ENCODE peak calls at places on chromosomes 2 and 18, in six cellular contexts. N is fibroblast of lung, R is brain microvascular endothelial cell, H is cardiac muscle cell, K is GM12864, C is RWPE2. Q is an unnamed sample.

GRCh38 chr2:153221506-153221905 is 257.1 kb downstream of the RPRM start:
- DNase-seq in C (no peak), K (no peak), R (no peak), N (no peak), H (no peak), Q (no peak)

GRCh38 chr2:10355471-10356458 is 53.1 kb downstream of the HPCAL1 start:
- DNase-seq in K (no peak), H (no peak), R (no peak), N (no peak), C (no peak), Q (no peak)

GRCh38 chr18:45133246-45133645 is 452.6 kb downstream of the SETBP1 start:
- DNase-seq in R (no peak), H (no peak), N (peak), C (no peak), K (no peak), Q (no peak)

GRCh38 chr2:29000481-29000880 is 19.4 kb downstream of the TOGARAM2 start:
- DNase-seq in C (peak), N (no peak), K (peak), H (no peak), R (no peak), Q (no peak)

GRCh38 chr2:62143696-62144095 is 52.2 kb upstream of the B3GNT2 start:
- DNase-seq in K (no peak), N (no peak), R (no peak), H (no peak), C (no peak), Q (no peak)

GRCh38 chr2:233059547-233059796 is 670 bp upstream of the INPP5D start:
- DNase-seq in C (no peak), H (no peak), K (no peak), N (no peak), R (no peak), Q (no peak)

GRCh38 chr2:133579295-133579694 is 11.0 kb upstream of the NCKAP5 start:
- DNase-seq in C (peak), R (peak), N (peak), K (no peak), H (peak), Q (no peak)

GRCh38 chr2:46257476-46257875 is 39.7 kb upstream of the EPAS1 start:
- DNase-seq in R (peak), C (no peak), K (no peak), H (peak), N (peak), Q (no peak)

GRCh38 chr18:63578357-63578958 is 8.7 kb upstream of the SERPINB13 start:
- DNase-seq in H (peak), N (peak), C (no peak), R (peak), K (peak), Q (peak)

GRCh38 chr2:73020657-73021370 is 50.7 kb downstream of the SFXN5 start:
- DNase-seq in C (no peak), N (peak), R (peak), K (no peak), H (peak), Q (no peak)

GRCh38 chr18:11995445-11996189 is 14.3 kb downstream of the IMPA2 start:
- DNase-seq in K (peak), N (peak), H (peak), R (peak), C (no peak), Q (peak)

GRCh38 chr2:127569274-127570065 is 34.0 kb downstream of the MYO7B start:
- DNase-seq in K (no peak), R (peak), N (peak), C (no peak), H (peak), Q (no peak)

GRCh38 chr18:34493099-34493544 is 217.0 kb upstream of the DTNA start:
- DNase-seq in K (no peak), C (peak), R (peak), H (peak), N (peak), Q (peak)

GRCh38 chr18:9539283-9539682 is 64.0 kb downstream of the RALBP1 start:
- DNase-seq in N (peak), H (no peak), R (peak), C (no peak), K (no peak), Q (no peak)

GRCh38 chr2:15671842-15672815 is 80.5 kb downstream of the DDX1 start:
- DNase-seq in N (no peak), C (no peak), H (no peak), R (no peak), K (no peak), Q (no peak)

GRCh38 chr2:181742908-181743722 is 62.8 kb upstream of the NEUROD1 start:
- DNase-seq in H (peak), R (peak), C (no peak), K (peak), N (peak), Q (peak)

DNA sequence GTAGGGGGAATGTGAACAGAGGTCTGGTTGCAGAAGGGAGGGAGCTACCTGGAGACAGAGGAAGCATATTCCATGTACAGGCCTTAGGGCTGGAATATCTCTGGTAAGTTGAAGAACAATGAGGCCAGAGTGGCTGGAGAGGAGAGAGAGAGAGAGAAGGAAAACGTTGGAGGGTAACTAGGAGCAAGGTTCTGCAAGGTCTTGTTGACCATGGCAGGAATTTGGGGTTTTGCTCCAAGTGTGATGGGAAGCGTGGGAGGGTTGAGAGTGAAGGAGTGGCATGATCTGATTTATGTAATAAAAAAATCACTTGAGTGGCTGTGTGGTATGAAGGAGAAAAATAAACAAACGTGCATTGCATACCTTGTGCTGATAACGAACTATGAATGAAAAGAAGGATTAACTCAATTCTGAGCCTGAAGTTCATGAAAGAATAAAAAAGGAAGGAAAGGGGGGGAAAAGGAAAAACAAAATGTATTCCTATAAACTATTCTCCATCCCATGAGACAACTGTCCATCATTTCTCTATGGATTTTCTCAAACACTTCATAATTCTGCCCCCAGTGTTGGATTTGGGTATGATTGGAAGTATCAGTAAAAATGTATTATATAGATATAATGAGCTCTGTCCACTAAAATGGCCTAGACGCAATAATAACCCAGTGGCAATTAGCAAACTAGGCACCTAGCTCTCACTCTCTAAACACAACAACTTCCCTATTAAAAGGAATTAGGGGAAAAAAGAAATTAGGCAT is 59.7 kb upstream of the PMAIP1 start:
- DNase-seq in K (no peak), C (no peak), H (no peak), N (no peak), R (no peak), Q (no peak)
- TF ChIP-seq CTCF in K (peak), C (peak), H (peak), N (peak), R (peak), Q (peak)

DNA sequence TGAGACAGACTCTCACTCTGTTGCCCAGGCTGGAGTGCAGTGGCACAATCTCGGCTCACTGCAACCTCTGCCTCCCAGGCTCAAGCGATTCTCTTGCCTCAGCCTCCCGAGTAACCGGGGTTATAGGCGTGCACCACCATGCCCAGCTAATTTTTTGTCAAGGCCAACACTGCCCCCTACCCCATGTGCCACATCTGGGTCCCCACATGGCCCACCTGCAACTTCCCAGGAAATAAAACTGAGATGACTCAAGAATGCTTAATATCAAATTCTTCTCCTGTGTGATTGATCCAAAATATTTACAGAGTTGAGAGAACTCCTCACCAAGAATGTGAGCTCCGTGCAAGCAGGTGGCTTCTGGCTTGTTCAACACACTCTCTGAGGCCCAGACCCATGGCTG is 9.1 kb downstream of the AP1S3 start:
- DNase-seq in H (no peak), N (no peak), R (no peak), K (no peak), C (no peak), Q (no peak)
- TF ChIP-seq CTCF in H (no peak), N (no peak), R (no peak), K (no peak), C (no peak), Q (no peak)

DNA sequence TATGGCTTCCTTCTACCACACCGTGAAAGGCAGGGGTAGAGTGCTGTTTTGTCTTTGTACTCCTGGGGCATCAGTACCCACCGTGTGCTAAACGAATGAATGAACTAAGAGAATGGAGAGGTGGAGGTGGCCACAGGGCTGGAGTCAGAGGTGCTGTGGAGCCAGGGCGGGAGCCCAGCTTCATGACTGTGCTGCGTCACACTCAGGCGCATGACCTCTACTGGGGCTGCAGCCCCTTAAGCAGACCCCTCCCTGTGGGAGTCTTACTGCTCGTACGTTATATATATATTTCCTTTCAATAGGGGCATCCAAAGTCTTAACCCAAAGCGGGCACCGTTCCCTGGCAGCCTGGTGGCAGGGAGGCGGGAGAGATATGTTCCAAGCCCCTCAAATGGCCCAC is 18.0 kb upstream of the LBH start:
- DNase-seq in N (no peak), H (no peak), K (no peak), R (no peak), C (no peak), Q (no peak)
- TF ChIP-seq CTCF in N (no peak), H (no peak), K (no peak), R (no peak), C (no peak), Q (no peak)

DNA sequence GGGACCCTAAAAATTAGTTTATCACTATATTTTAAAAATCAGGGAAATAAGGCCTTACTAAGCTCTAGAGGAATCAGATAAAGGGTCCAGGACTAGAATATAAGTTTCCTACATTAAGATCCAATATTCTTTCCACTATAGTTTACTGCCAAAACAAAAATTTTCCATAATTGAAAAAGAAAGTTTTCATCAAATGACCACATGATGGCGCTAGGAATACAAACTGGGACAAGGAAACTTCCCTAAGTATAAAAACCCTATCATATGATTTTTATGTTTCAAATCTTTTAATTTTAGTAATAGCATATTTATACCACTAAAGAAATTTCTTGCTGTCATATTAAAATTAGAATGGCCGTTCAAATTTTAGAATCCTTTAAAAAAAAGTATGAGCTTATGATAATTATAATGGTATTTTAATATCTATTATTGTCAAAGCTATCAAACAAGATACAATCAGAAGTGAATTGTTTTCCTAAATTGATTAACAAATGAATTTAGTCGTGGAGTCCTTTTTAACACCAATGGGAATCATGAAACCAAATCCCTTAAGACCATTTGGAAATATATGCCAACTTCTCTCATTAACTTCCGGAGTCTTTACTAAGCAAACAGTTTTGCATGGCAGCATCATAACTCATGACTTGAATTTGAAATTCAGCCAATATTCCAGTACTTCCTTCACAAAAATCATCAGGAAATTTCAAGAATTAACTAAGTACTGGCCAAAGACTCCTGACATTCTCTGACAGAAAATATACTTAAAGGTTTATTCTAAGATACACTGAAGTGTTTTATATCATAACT is 70.3 kb downstream of the SCN1A start:
- DNase-seq in N (peak), K (no peak), R (no peak), H (peak), C (no peak), Q (no peak)
- TF ChIP-seq CTCF in N (peak), K (peak), R (peak), H (peak), C (peak), Q (peak)

GRCh38 chr2:237322564-237322963 is 91.4 kb downstream of the COL6A3 start:
- DNase-seq in K (no peak), R (no peak), N (no peak), C (no peak), H (no peak), Q (no peak)
- TF ChIP-seq CTCF in K (peak), R (peak), N (peak), C (peak), H (peak), Q (peak)

GRCh38 chr2:79223539-79223938 is 64.0 kb upstream of the REG3A start:
- DNase-seq in H (no peak), N (no peak), C (no peak), R (no peak), K (no peak), Q (no peak)

DNA sequence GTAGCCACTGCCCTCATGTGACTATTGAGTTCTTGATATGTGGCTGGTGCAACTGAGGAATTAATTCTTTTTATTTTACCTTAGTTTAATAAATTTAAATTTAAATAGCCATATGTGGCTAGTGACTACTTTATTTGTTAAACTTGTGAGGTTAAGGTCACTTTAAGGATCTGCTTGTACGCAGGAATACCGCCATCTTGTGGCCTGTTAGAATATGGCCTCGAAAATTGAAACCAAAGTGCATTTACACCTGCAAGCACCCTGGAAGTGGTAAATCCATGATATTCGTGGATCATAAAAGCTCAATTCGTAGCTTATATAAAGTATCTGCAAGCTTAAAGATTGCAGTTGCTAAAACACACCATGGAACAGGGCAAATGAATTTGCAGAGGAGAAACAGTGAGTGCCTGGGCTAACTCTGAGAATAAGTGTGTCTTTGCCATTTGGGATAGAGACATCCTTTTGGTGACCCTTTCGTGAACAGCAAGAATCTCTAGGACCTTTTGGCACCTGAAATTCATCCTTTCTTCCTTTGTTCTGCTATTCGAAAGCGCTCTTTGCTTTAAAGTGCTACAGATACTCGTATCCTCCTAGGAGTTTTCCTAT is 59.9 kb upstream of the REG3A start:
- DNase-seq in H (peak), K (peak), R (peak), N (peak), C (no peak), Q (peak)
- TF ChIP-seq CTCF in H (peak), K (peak), R (peak), N (peak), C (peak), Q (peak)

Q was measured in neural crest cell.